ENCODE peak calls at places on chromosomes 7 and 10, in ten cellular contexts. A is naive thymus-derived CD4-positive, alpha-beta T cell; R is stimulated activated CD4-positive, alpha-beta T cell treated with anti-CD3 and anti-CD28 coated beads, Interleukin-15, amount 100 ng/mL, for 24 hours; O is A172; F is Daoy; M is activated naive CD4-positive, alpha-beta T cell treated with anti-CD3 and anti-CD28 coated beads, Interleukin-2, amount 50 U/mL, for 72 hours; T is iPS-NIHi11; D is head of caudate nucleus; Q is lung microvascular endothelial cell; I is NT2/D1. B is an unnamed sample.

GRCh38 chr7:96238474-96238873 is 83.4 kb downstream of the SLC25A13 start:
- DNase-seq in A (no peak), R (no peak), O (no peak), F (no peak), M (no peak), T (peak), D (no peak), Q (peak), I (no peak), B (no peak)

GRCh38 chr10:96072673-96073072 is 29.3 kb downstream of the CCNJ start:
- DNase-seq in A (no peak), R (no peak), O (peak), F (peak), M (no peak), T (no peak), D (no peak), Q (peak), I (no peak), B (no peak)

GRCh38 chr7:98659746-98660145 is 42.7 kb downstream of the NPTX2 start:
- DNase-seq in A (no peak), R (no peak), O (no peak), F (no peak), M (no peak), T (no peak), D (no peak), Q (no peak), I (no peak), B (no peak)

GRCh38 chr10:125911990-125912389 is 15.6 kb downstream of the FANK1 start:
- DNase-seq in A (no peak), R (no peak), O (no peak), F (no peak), M (no peak), T (no peak), D (no peak), Q (no peak), I (no peak), B (no peak)

GRCh38 chr7:158405324-158405723 is 182.3 kb downstream of the PTPRN2 start:
- DNase-seq in A (no peak), R (no peak), O (no peak), F (no peak), M (no peak), T (no peak), D (no peak), Q (no peak), I (no peak), B (no peak)

GRCh38 chr10:78047314-78047891 is 13.7 kb downstream of the RPS24 start:
- DNase-seq in A (peak), R (peak), O (peak), F (peak), M (peak), T (peak), D (peak), Q (peak), I (peak), B (peak)

GRCh38 chr7:87506243-87507180 is 31.0 kb upstream of the ABCB4 start:
- DNase-seq in A (peak), R (no peak), O (peak), F (no peak), M (no peak), T (no peak), D (no peak), Q (peak), I (no peak), B (no peak)

GRCh38 chr10:103566536-103566935 is 73.0 kb downstream of the NEURL1 start:
- DNase-seq in A (no peak), R (no peak), O (no peak), F (no peak), M (no peak), T (no peak), D (no peak), Q (no peak), I (no peak), B (no peak)

GRCh38 chr7:99842926-99843325 is 15.1 kb downstream of the CYP3A43 start:
- DNase-seq in A (no peak), R (no peak), O (no peak), F (no peak), M (no peak), T (no peak), D (no peak), Q (no peak), I (no peak), B (no peak)

GRCh38 chr7:80347173-80347572 is 164.7 kb downstream of the GNAT3 start:
- DNase-seq in A (no peak), R (no peak), O (no peak), F (no peak), M (no peak), T (no peak), D (no peak), Q (no peak), I (no peak), B (no peak)

GRCh38 chr7:33904680-33905388 is 505 bp upstream of the BMPER start:
- DNase-seq in A (no peak), R (peak), O (peak), F (peak), M (no peak), T (peak), D (no peak), Q (peak), I (peak), B (peak)

GRCh38 chr7:55500117-55500516 is 72.2 kb downstream of the VOPP1 start:
- DNase-seq in A (no peak), R (no peak), O (no peak), F (no peak), M (no peak), T (no peak), D (no peak), Q (no peak), I (no peak), B (no peak)

GRCh38 chr7:92953657-92954056 is 117.3 kb upstream of the CDK6 start:
- DNase-seq in A (no peak), R (peak), O (no peak), F (no peak), M (no peak), T (no peak), D (no peak), Q (no peak), I (no peak), B (no peak)

GRCh38 chr10:124417846-124418725 is 637 bp downstream of the OAT start:
- DNase-seq in A (peak), R (peak), O (no peak), F (peak), M (peak), T (peak), D (peak), Q (peak), I (no peak), B (peak)

B was measured in H9.